ENCODE peak calls at places on chromosomes 13 and 19, in five cellular contexts. One of them, this sample, is unnamed. For H3K4me1 and H3K9me3, the result is how much of the 10 kb centered on the place peaks cover.

GRCh38 chr19:3803986-3804385 is 17.8 kb upstream of the MATK start:
- DNase-seq in kidney: no peak
- DNase-seq in fibroblast of lung: no peak
- DNase-seq in astrocyte: no peak
- DNase-seq in IMR-90: no peak
- DNase-seq in this sample: no peak

GRCh38 chr19:5743640-5744039 is 23.2 kb downstream of the CATSPERD start:
- DNase-seq in kidney: no peak
- DNase-seq in fibroblast of lung: no peak
- DNase-seq in astrocyte: no peak
- DNase-seq in IMR-90: no peak
- DNase-seq in this sample: no peak

GRCh38 chr13:114259374-114259773 is 22.0 kb upstream of the UPF3A start:
- DNase-seq in kidney: no peak
- DNase-seq in fibroblast of lung: no peak
- DNase-seq in astrocyte: no peak
- DNase-seq in IMR-90: no peak
- DNase-seq in this sample: no peak

GRCh38 chr19:46365561-46365960 is 18.7 kb downstream of the PPP5C start:
- DNase-seq in kidney: no peak
- DNase-seq in fibroblast of lung: no peak
- DNase-seq in astrocyte: peak
- DNase-seq in IMR-90: no peak
- DNase-seq in this sample: no peak

GRCh38 chr13:44549461-44549860 is 26.7 kb downstream of the TSC22D1 start:
- DNase-seq in kidney: no peak
- DNase-seq in fibroblast of lung: no peak
- DNase-seq in astrocyte: peak
- DNase-seq in IMR-90: no peak
- DNase-seq in this sample: no peak

GRCh38 chr13:107534548-107534947 is 680.8 kb downstream of the LIG4 start:
- DNase-seq in kidney: no peak
- DNase-seq in fibroblast of lung: no peak
- DNase-seq in astrocyte: peak
- DNase-seq in IMR-90: peak
- DNase-seq in this sample: no peak

GRCh38 chr13:107864543-107865460 is 350.5 kb downstream of the LIG4 start:
- DNase-seq in kidney: no peak
- DNase-seq in fibroblast of lung: peak
- DNase-seq in astrocyte: peak
- DNase-seq in IMR-90: peak
- DNase-seq in this sample: no peak

GRCh38 chr19:14985133-14985532 is 5.5 kb upstream of the SLC1A6 start:
- DNase-seq in kidney: no peak
- DNase-seq in fibroblast of lung: no peak
- DNase-seq in astrocyte: no peak
- DNase-seq in IMR-90: no peak
- DNase-seq in this sample: no peak

GRCh38 chr13:113425931-113426590 is 27.2 kb downstream of the ADPRHL1 start:
- DNase-seq in kidney: no peak
- DNase-seq in fibroblast of lung: peak
- DNase-seq in astrocyte: no peak
- DNase-seq in IMR-90: no peak
- DNase-seq in this sample: no peak

GRCh38 chr19:51305479-51305878 is 6.0 kb upstream of the IGLON5 start:
- DNase-seq in kidney: no peak
- DNase-seq in fibroblast of lung: no peak
- DNase-seq in astrocyte: no peak
- DNase-seq in IMR-90: no peak
- DNase-seq in this sample: no peak

GRCh38 chr13:114129649-114130062 is 2.8 kb downstream of the RASA3 start:
- DNase-seq in kidney: peak
- DNase-seq in fibroblast of lung: no peak
- DNase-seq in astrocyte: no peak
- DNase-seq in IMR-90: no peak
- DNase-seq in this sample: no peak

GRCh38 chr13:62781866-62782265 is 1366.2 kb upstream of the PCDH20 start:
- DNase-seq in kidney: no peak
- DNase-seq in fibroblast of lung: no peak
- DNase-seq in astrocyte: no peak
- DNase-seq in IMR-90: peak
- DNase-seq in this sample: no peak

GRCh38 chr13:76725211-76725610 is 161.0 kb downstream of the KCTD12 start:
- DNase-seq in kidney: no peak
- DNase-seq in fibroblast of lung: peak
- DNase-seq in astrocyte: peak
- DNase-seq in IMR-90: peak
- DNase-seq in this sample: no peak

GRCh38 chr13:76730220-76730619 is 156.0 kb downstream of the KCTD12 start:
- DNase-seq in kidney: no peak
- DNase-seq in fibroblast of lung: no peak
- DNase-seq in astrocyte: no peak
- DNase-seq in IMR-90: no peak
- DNase-seq in this sample: no peak

GRCh38 chr13:76732367-76732766 is 153.8 kb downstream of the KCTD12 start:
- DNase-seq in kidney: no peak
- DNase-seq in fibroblast of lung: no peak
- DNase-seq in astrocyte: no peak
- DNase-seq in IMR-90: no peak
- DNase-seq in this sample: no peak

GRCh38 chr13:76735641-76736040 is 150.6 kb downstream of the KCTD12 start:
- DNase-seq in kidney: no peak
- DNase-seq in fibroblast of lung: no peak
- DNase-seq in astrocyte: no peak
- DNase-seq in IMR-90: no peak
- DNase-seq in this sample: no peak

DNA sequence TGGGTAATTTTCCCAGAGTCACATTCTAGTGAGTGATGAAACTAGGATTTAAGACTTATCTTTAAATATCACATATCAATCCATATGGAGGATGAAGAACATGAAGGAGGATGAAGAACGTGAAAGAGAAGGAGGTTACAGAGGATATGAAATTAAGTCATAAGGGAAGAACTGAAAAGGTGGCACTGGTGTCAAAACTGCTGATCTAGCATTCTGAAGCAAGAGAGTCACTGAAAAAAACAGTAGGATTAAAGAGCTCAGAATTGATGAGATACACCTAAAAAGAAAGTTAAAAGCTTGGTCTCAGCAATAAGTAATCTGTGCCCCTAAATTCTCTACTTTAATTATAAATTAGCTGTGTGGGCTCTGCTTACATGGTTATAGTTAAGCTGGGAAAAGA is 156.5 kb downstream of the KCTD12 start:
- DNase-seq in kidney: no peak
- DNase-seq in fibroblast of lung: no peak
- DNase-seq in astrocyte: no peak
- DNase-seq in IMR-90: no peak
- DNase-seq in this sample: no peak
- H3K9ac ChIP-seq in kidney: no peak
- H3K9ac ChIP-seq in fibroblast of lung: no peak
- H3K9ac ChIP-seq in astrocyte: no peak
- H3K9ac ChIP-seq in IMR-90: no peak
- H3K9ac ChIP-seq in this sample: no peak

DNA sequence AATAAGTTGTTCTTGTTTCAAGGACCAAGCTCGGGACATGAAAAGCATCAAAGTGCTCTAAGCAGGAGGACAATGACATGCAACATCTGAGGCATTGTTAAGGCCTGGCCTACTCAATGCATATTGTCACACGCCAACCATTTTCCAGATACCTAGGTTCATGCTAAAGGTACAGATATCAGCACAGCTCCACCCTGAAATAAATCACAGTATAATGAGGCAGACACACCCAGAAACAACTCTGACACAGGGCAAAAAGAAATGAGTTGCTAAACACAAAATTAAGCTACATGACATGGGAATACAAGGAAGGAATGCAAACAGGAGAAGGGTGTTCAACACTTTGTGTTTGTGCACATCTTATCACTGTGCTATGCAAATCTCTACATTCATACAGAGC is 86.5 kb downstream of the EPSTI1 start:
- DNase-seq in kidney: no peak
- DNase-seq in fibroblast of lung: no peak
- DNase-seq in astrocyte: no peak
- DNase-seq in IMR-90: no peak
- DNase-seq in this sample: no peak
- H3K4me1 ChIP-seq in kidney: under half
- H3K4me1 ChIP-seq in fibroblast of lung: under half
- H3K4me1 ChIP-seq in astrocyte: under half
- H3K4me1 ChIP-seq in IMR-90: under half
- H3K4me1 ChIP-seq in this sample: under half

GRCh38 chr19:58085348-58085875 is 12.6 kb downstream of the ZSCAN18 start:
- DNase-seq in kidney: no peak
- DNase-seq in fibroblast of lung: no peak
- DNase-seq in astrocyte: no peak
- DNase-seq in IMR-90: no peak
- DNase-seq in this sample: no peak
- H3K9me3 ChIP-seq in kidney: under half
- H3K9me3 ChIP-seq in fibroblast of lung: under half
- H3K9me3 ChIP-seq in astrocyte: under half
- H3K9me3 ChIP-seq in IMR-90: half or more
- H3K9me3 ChIP-seq in this sample: under half

GRCh38 chr13:21095311-21095710 is 33.9 kb upstream of the LATS2 start:
- DNase-seq in kidney: no peak
- DNase-seq in fibroblast of lung: no peak
- DNase-seq in astrocyte: no peak
- DNase-seq in IMR-90: no peak
- DNase-seq in this sample: no peak
- H3K9ac ChIP-seq in kidney: no peak
- H3K9ac ChIP-seq in fibroblast of lung: no peak
- H3K9ac ChIP-seq in astrocyte: no peak
- H3K9ac ChIP-seq in IMR-90: no peak
- H3K9ac ChIP-seq in this sample: no peak

GRCh38 chr13:75460644-75461043 is 21.3 kb downstream of the TBC1D4 start:
- DNase-seq in kidney: no peak
- DNase-seq in fibroblast of lung: no peak
- DNase-seq in astrocyte: no peak
- DNase-seq in IMR-90: no peak
- DNase-seq in this sample: no peak

GRCh38 chr13:75458696-75459422 is 23.1 kb downstream of the TBC1D4 start:
- DNase-seq in kidney: peak
- DNase-seq in fibroblast of lung: no peak
- DNase-seq in astrocyte: no peak
- DNase-seq in IMR-90: no peak
- DNase-seq in this sample: no peak

GRCh38 chr13:75455962-75456361 is 26.0 kb downstream of the TBC1D4 start:
- DNase-seq in kidney: no peak
- DNase-seq in fibroblast of lung: no peak
- DNase-seq in astrocyte: no peak
- DNase-seq in IMR-90: no peak
- DNase-seq in this sample: no peak

GRCh38 chr13:75465236-75465635 is 16.7 kb downstream of the TBC1D4 start:
- DNase-seq in kidney: no peak
- DNase-seq in fibroblast of lung: no peak
- DNase-seq in astrocyte: no peak
- DNase-seq in IMR-90: no peak
- DNase-seq in this sample: no peak

DNA sequence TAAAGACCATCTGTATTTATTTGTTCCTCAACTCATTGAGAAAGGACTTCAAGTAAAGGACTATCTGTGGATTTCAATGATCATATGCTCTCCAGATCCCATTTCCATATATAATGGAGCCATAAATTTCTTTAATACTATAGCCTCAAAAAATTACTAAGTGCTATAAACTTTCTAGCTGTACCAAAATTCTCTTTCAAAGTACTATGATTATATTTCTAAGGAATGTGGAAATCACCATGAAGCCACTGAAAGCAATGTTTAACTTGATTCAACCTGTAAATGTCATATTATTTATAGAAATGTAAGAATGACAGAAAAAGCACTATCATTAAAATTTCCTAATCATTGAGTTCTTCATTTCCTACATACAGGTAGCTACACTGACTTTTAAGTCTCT is 20.7 kb downstream of the TBC1D4 start:
- DNase-seq in kidney: no peak
- DNase-seq in fibroblast of lung: no peak
- DNase-seq in astrocyte: no peak
- DNase-seq in IMR-90: peak
- DNase-seq in this sample: no peak
- H3K4me1 ChIP-seq in kidney: under half
- H3K4me1 ChIP-seq in fibroblast of lung: under half
- H3K4me1 ChIP-seq in astrocyte: under half
- H3K4me1 ChIP-seq in IMR-90: under half
- H3K4me1 ChIP-seq in this sample: under half

This sample was measured in keratinocyte.